ENCODE peak calls at places on chromosome 18, in four cellular contexts. Z is SJSA1, O is transverse colon, R is adrenal gland. F is an unnamed sample.

GRCh38 chr18:4130734-4131719 is 324.1 kb downstream of the DLGAP1 start:
- DNase-seq in Z (no peak), O (no peak), R (no peak), F (no peak)

GRCh38 chr18:6396276-6396675 is 18.4 kb downstream of the L3MBTL4 start:
- DNase-seq in Z (peak; percentile 89), O (no peak), R (no peak), F (no peak)

GRCh38 chr18:3016584-3017292 is 3.8 kb upstream of the LPIN2 start:
- DNase-seq in Z (no peak), O (no peak), R (peak; percentile 33), F (no peak)

GRCh38 chr18:50427896-50428295 is 53.0 kb downstream of the SKA1 start:
- DNase-seq in Z (no peak), O (no peak), R (no peak), F (no peak)

GRCh38 chr18:22971038-22971437 is 37.9 kb downstream of the RBBP8 start:
- DNase-seq in Z (no peak), O (no peak), R (no peak), F (no peak)

GRCh38 chr18:6022840-6023239 is 127.5 kb upstream of the TMEM200C start:
- DNase-seq in Z (no peak), O (no peak), R (no peak), F (no peak)

GRCh38 chr18:70072678-70073077 is 125.0 kb upstream of the CD226 start:
- DNase-seq in Z (no peak), O (no peak), R (no peak), F (no peak)

GRCh38 chr18:6374935-6375529 is 39.7 kb downstream of the L3MBTL4 start:
- DNase-seq in Z (no peak), O (no peak), R (no peak), F (no peak)

GRCh38 chr18:29164993-29165599 is 988.2 kb upstream of the CDH2 start:
- DNase-seq in Z (peak; percentile 91), O (no peak), R (no peak), F (no peak)

GRCh38 chr18:80175451-80176235 is 66.6 kb downstream of the ADNP2 start:
- DNase-seq in Z (no peak), O (peak; percentile 39), R (no peak), F (no peak)

GRCh38 chr18:59823611-59824195 is 76.1 kb upstream of the PMAIP1 start:
- DNase-seq in Z (peak; percentile 72), O (peak; percentile 75), R (peak; percentile 81), F (peak; percentile 70)

GRCh38 chr18:13878858-13879257 is 36.5 kb downstream of the MC2R start:
- DNase-seq in Z (no peak), O (no peak), R (no peak), F (no peak)

GRCh38 chr18:9886005-9886348 is 204 bp downstream of the TXNDC2 start:
- DNase-seq in Z (no peak), O (no peak), R (no peak), F (no peak)

GRCh38 chr18:7038330-7038846 is 79.2 kb downstream of the LAMA1 start:
- DNase-seq in Z (peak; percentile 51), O (peak; percentile 60), R (peak; percentile 71), F (peak; percentile 91)

GRCh38 chr18:73007195-73007934 is 139.6 kb upstream of the NETO1 start:
- DNase-seq in Z (no peak), O (no peak), R (no peak), F (no peak)

GRCh38 chr18:46273861-46274260 is 169.7 kb downstream of the HAUS1 start:
- DNase-seq in Z (no peak), O (peak; percentile 23), R (no peak), F (no peak)

GRCh38 chr18:44786697-44787096 is 106.0 kb downstream of the SETBP1 start:
- DNase-seq in Z (no peak), O (no peak), R (no peak), F (no peak)

GRCh38 chr18:9550413-9550812 is 63.9 kb downstream of the PPP4R1 start:
- DNase-seq in Z (no peak), O (no peak), R (no peak), F (no peak)

GRCh38 chr18:5943514-5943913 is 48.2 kb upstream of the TMEM200C start:
- DNase-seq in Z (no peak), O (no peak), R (no peak), F (no peak)

GRCh38 chr18:41131050-41131449 is 824.0 kb upstream of the PIK3C3 start:
- DNase-seq in Z (no peak), O (no peak), R (no peak), F (no peak)

GRCh38 chr18:55301196-55301540 is 286.8 kb downstream of the TCF4 start:
- DNase-seq in Z (no peak), O (no peak), R (no peak), F (no peak)

GRCh38 chr18:12701161-12701560 is 1.4 kb downstream of the CEP76 start:
- DNase-seq in Z (no peak), O (no peak), R (no peak), F (no peak)

GRCh38 chr18:6315556-6316331 is 99.0 kb downstream of the L3MBTL4 start:
- DNase-seq in Z (no peak), O (peak; percentile 68), R (no peak), F (no peak)

GRCh38 chr18:43526436-43527150 is 249.3 kb upstream of the SYT4 start:
- DNase-seq in Z (no peak), O (no peak), R (no peak), F (no peak)

GRCh38 chr18:62458868-62459716 is 63.7 kb upstream of the ZCCHC2 start:
- DNase-seq in Z (no peak), O (no peak), R (no peak), F (no peak)

GRCh38 chr18:13550446-13551304 is 175.7 kb downstream of the FAM210A start:
- DNase-seq in Z (no peak), O (no peak), R (no peak), F (no peak)

GRCh38 chr18:33210575-33211189 is 229.8 kb downstream of the CCDC178 start:
- DNase-seq in Z (no peak), O (no peak), R (no peak), F (no peak)

GRCh38 chr18:36338420-36338933 is 41.0 kb downstream of the FHOD3 start:
- DNase-seq in Z (no peak), O (no peak), R (no peak), F (no peak)

GRCh38 chr18:7946724-7947377 is 379.7 kb downstream of the PTPRM start:
- DNase-seq in Z (peak; percentile 92), O (peak; percentile 29), R (peak; percentile 73), F (peak; percentile 31)

GRCh38 chr18:77119851-77120491 is 12.6 kb downstream of the MBP start:
- DNase-seq in Z (no peak), O (no peak), R (no peak), F (no peak)
- H3K4me1 ChIP-seq in Z (peaks cover 6% of the 10 kb centered on the region), O (peaks cover 3% of the 10 kb centered on the region), R (peaks cover 2% of the 10 kb centered on the region), F (peaks cover 6% of the 10 kb centered on the region)

GRCh38 chr18:57727952-57728807 is 74.9 kb downstream of the ATP8B1 start:
- DNase-seq in Z (no peak), O (no peak), R (no peak), F (peak; percentile 8)
- H3K27ac ChIP-seq in Z (no peak overlapping the region), O (peak overlapping the region; percentile 66), R (peak overlapping the region; percentile 54), F (peak overlapping the region; percentile 8)

DNA sequence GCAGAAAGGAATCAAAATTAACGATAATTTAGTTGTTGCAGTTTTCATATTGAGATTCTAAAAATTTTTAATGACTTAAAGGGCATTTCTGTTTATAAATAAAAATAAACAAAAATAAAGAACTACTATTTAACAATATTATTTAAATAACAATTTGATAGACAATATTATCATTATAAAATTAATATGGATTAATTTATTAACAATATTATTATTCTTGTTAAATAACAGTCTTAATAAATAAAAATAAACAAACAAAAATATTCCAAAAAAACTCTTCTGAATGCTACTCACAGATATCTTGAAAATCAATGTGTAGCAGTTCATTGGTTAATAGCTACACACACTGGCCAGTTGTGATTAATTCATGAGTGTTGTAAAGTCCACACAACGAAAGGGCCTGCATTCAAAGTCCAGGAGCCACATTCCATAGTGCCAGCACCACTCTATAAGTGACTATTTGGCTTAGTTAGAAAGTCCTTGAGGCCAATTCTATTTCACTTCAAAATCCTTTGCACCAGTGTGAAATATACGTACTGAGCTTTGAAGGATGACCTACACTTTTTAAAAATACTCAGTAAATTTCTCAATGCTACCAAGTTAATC is 117.1 kb downstream of the ZNF521 start:
- DNase-seq in Z (no peak), O (no peak), R (no peak), F (no peak)
- H3K4me1 ChIP-seq in Z (peaks cover 5% of the 10 kb centered on the region), O (peaks cover 13% of the 10 kb centered on the region), R (peaks cover 21% of the 10 kb centered on the region), F (peaks cover 14% of the 10 kb centered on the region)

DNA sequence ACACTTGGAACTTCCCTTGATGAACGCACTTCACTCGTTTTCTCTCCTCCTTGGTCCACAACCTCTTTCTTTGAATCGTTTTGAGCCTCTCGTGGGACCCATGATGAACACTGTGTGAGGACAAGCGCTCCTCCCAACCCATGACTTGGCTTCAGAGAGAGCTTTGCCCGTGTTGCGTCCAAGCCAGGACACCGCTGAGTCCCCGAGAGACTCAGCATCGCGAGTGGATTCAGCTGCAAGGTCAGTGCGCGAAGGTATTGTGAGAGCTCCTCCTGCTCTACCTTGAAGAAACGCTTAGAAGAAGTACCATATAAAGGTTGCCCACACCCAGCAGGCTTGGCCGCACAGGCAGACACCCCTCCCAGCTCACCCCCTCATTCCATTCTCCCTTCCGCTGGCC is 58.7 kb downstream of the ZNF516 start:
- DNase-seq in Z (no peak), O (no peak), R (no peak), F (no peak)
- H3K27ac ChIP-seq in Z (no peak overlapping the region), O (no peak overlapping the region), R (no peak overlapping the region), F (no peak overlapping the region)

GRCh38 chr18:75209129-75209951 is at the start of gene PTGR3:
- DNase-seq in Z (peak; percentile 82), O (peak; percentile 87), R (peak; percentile 92), F (peak; percentile 90)

GRCh38 chr18:75210274-75211001 is at the start of gene TSHZ1:
- DNase-seq in Z (peak; percentile 76), O (peak; percentile 80), R (peak; percentile 76), F (peak; percentile 67)

GRCh38 chr18:75208836-75209128 is 157 bp downstream of the PTGR3 start:
- DNase-seq in Z (peak; percentile 50), O (no peak), R (peak; percentile 35), F (no peak)

GRCh38 chr18:75211002-75211621 is 515 bp downstream of the TSHZ1 start:
- DNase-seq in Z (peak; percentile 60), O (peak; percentile 21), R (peak; percentile 24), F (no peak)

GRCh38 chr18:75209952-75210261 is 690 bp upstream of the TSHZ1 start:
- DNase-seq in Z (no peak), O (no peak), R (no peak), F (no peak)
- H3K4me1 ChIP-seq in Z (peaks cover 39% of the 10 kb centered on the region), O (peaks cover 59% of the 10 kb centered on the region), R (peaks cover 49% of the 10 kb centered on the region), F (peaks cover 39% of the 10 kb centered on the region)